ENCODE peak calls at places on chromosomes 5 and 9, in five cellular contexts. P, M, I, G and X are unnamed samples.

GRCh38 chr9:99057665-99058625 is 47.0 kb upstream of the TGFBR1 start:
- DNase-seq in P (no peak), M (peak), I (peak), G (no peak), X (no peak)

GRCh38 chr5:102937916-102938315 is 182.0 kb downstream of the GIN1 start:
- DNase-seq in P (no peak), M (no peak), I (peak), G (no peak), X (no peak)

GRCh38 chr5:7886849-7887460 is 18.0 kb downstream of the MTRR start:
- DNase-seq in P (no peak), M (no peak), I (peak), G (no peak), X (no peak)

GRCh38 chr5:148961261-148962199 is 101.3 kb downstream of the SH3TC2 start:
- DNase-seq in P (no peak), M (no peak), I (no peak), G (no peak), X (no peak)

GRCh38 chr5:43601454-43602260 is 1.3 kb upstream of the NNT start:
- DNase-seq in P (no peak), M (no peak), I (peak), G (no peak), X (no peak)

GRCh38 chr9:137550958-137551655 is 572 bp upstream of the MRPL41 start:
- DNase-seq in P (no peak), M (no peak), I (no peak), G (no peak), X (no peak)

GRCh38 chr9:36928670-36929349 is 105.3 kb downstream of the PAX5 start:
- DNase-seq in P (no peak), M (peak), I (peak), G (no peak), X (no peak)

GRCh38 chr5:113090336-113091106 is 113.9 kb downstream of the DCP2 start:
- DNase-seq in P (no peak), M (peak), I (no peak), G (no peak), X (no peak)

GRCh38 chr9:26357803-26358339 is 534.7 kb downstream of the CAAP1 start:
- DNase-seq in P (no peak), M (no peak), I (no peak), G (no peak), X (no peak)

GRCh38 chr5:115873392-115873791 is 31.7 kb downstream of the AP3S1 start:
- DNase-seq in P (no peak), M (no peak), I (peak), G (no peak), X (no peak)

GRCh38 chr9:133991964-133992779 is at the start of gene VAV2:
- DNase-seq in P (peak), M (peak), I (peak), G (peak), X (no peak)

GRCh38 chr5:93221-93980 is 1.4 kb downstream of the PLEKHG4B start:
- DNase-seq in P (no peak), M (no peak), I (no peak), G (no peak), X (no peak)